ENCODE peak calls at places on chromosomes 7 and 10, in eight cellular contexts. E is IMR-90, B is fibroblast of lung, J is adrenal gland, Y is PC-3, P is stomach, K is endothelial cell of umbilical vein, D is hepatocyte. O is an unnamed sample.
A peak's percentile ranks its signal among the peaks of the same experiment; 100 is the strongest.

GRCh38 chr10:5094265-5095205 is at the start of gene AKR1C3:
- DNase-seq in P (no peak), Y (peak; percentile 53), D (peak; percentile 54), K (peak; percentile 83), J (no peak), E (peak; percentile 65), B (peak; percentile 84), O (no peak)

GRCh38 chr10:108561649-108562048 is 1361.7 kb downstream of the XPNPEP1 start:
- DNase-seq in B (peak; percentile 35), D (no peak), Y (peak; percentile 95), J (no peak), E (no peak), P (no peak), K (no peak), O (no peak)

GRCh38 chr10:96700477-96701099 is 19.7 kb downstream of the PIK3AP1 start:
- DNase-seq in Y (no peak), K (no peak), P (no peak), D (no peak), J (no peak), E (no peak), B (no peak), O (no peak)

GRCh38 chr7:99881370-99881769 is 4.5 kb upstream of the OR2AE1 start:
- DNase-seq in K (no peak), Y (no peak), J (no peak), D (no peak), E (no peak), B (no peak), P (no peak), O (no peak)

GRCh38 chr7:157495594-157495993 is 158.8 kb downstream of the DNAJB6 start:
- DNase-seq in K (no peak), P (peak; percentile 20), D (no peak), E (no peak), Y (no peak), B (no peak), J (no peak), O (no peak)

GRCh38 chr7:70785427-70785826 is 346.5 kb upstream of the GALNT17 start:
- DNase-seq in E (no peak), P (no peak), K (no peak), J (no peak), D (no peak), Y (no peak), B (no peak), O (no peak)

GRCh38 chr10:46240684-46241565 is 45.9 kb upstream of the ANTXRL start:
- DNase-seq in K (no peak), D (no peak), B (no peak), E (no peak), P (peak; percentile 17), Y (no peak), J (no peak), O (no peak)

GRCh38 chr10:107740962-107741690 is 576.6 kb upstream of the SORCS1 start:
- DNase-seq in E (peak; percentile 13), P (no peak), J (no peak), K (no peak), D (no peak), Y (peak; percentile 10), B (no peak), O (no peak)

GRCh38 chr7:102431617-102432298 is 1.6 kb upstream of the ORAI2 start:
- DNase-seq in D (peak; percentile 41), B (no peak), P (no peak), Y (peak; percentile 62), E (no peak), J (peak; percentile 54), K (no peak), O (no peak)

GRCh38 chr7:141014091-141014490 is 661 bp downstream of the MRPS33 start:
- DNase-seq in K (no peak), E (peak; percentile 5), P (no peak), J (no peak), B (peak; percentile 14), D (no peak), Y (no peak), O (no peak)

GRCh38 chr10:60430017-60430416 is 40.3 kb upstream of the ANK3 start:
- DNase-seq in K (peak; percentile 73), Y (peak; percentile 95), J (no peak), B (peak; percentile 78), P (no peak), E (peak; percentile 82), D (no peak), O (no peak)

GRCh38 chr10:131891196-131891928 is 9.4 kb upstream of the PPP2R2D start:
- DNase-seq in P (no peak), E (peak; percentile 8), D (peak; percentile 67), J (peak; percentile 77), Y (no peak), K (no peak), B (no peak), O (peak; percentile 73)

GRCh38 chr10:32245760-32246159 is 101.2 kb downstream of the EPC1 start:
- DNase-seq in E (no peak), J (no peak), Y (no peak), P (no peak), D (no peak), K (no peak), B (no peak), O (no peak)

GRCh38 chr7:105655901-105656380 is 74.6 kb upstream of the EFCAB10 start:
- DNase-seq in D (no peak), B (no peak), E (no peak), K (no peak), J (no peak), Y (no peak), P (no peak), O (no peak)

DNA sequence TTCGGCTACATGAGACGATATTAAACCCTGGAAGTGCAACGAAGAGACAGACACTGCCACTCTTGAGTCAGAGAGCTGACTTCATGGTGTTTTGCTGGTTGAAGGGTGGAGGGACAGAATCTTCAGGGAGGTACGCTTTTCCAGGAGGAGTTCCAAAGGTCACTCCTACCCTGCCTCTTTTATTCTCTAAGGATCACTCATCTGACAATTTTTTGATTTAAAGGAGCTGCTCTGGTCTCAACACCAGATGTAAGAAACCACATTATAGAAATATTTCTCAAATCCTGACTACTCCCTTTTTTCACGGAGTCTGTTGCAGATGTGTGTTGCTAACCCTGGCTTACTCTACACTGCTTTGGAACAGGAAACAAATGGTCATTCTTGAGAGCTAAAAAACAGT is 123.7 kb downstream of the SEMA3C start:
- DNase-seq in B (peak; percentile 73), Y (no peak), D (no peak), K (no peak), P (no peak), J (no peak), E (no peak), O (no peak)
- H3K4me1 ChIP-seq in B (no peaks in the 10 kb centered on the region), Y (no peaks in the 10 kb centered on the region), D (no peaks in the 10 kb centered on the region), K (no peaks in the 10 kb centered on the region), P (peaks cover 6% of the 10 kb centered on the region), J (no peaks in the 10 kb centered on the region), E (no peaks in the 10 kb centered on the region), O (no peaks in the 10 kb centered on the region)

DNA sequence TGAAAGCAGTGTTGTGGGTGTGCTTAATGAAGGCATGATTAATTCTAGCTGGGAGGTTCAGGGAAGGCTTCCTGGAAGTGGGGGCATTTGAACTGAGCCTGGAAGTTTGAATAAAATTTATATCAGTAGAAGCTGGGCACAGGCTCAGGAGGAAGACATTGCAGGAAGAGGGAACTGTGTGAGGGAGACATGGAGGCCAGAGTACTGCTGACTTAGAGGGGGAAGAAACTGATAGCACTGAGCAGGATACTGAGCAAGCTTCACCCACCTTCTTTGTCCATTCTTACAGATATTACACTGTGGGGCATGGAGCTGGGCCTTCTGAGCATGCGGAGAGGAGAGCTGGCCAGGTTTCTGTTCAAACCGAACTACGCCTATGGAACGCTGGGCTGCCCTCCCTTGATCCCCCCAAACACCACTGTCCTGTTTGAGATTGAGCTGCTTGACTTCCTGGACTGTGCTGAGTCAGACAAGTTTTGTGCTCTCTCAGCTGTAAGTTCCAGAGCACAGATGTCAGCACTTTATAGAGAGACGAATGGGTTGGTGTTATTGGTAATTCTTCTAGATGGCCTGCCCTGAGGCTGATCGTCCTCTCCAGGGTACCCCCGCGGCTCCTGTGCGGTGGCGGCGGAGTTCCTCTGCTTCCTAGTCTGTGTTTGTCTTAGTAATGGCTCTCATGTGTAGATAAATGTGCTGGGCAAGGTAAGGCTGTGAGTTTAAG is 2.1 kb downstream of the FKBP6 start:
- DNase-seq in P (no peak), D (peak; percentile 35), B (peak; percentile 31), Y (no peak), J (no peak), K (peak; percentile 20), E (peak; percentile 36), O (no peak)
- H3K27ac ChIP-seq in P (no peak overlapping the region), D (peak overlapping the region; percentile 39), B (no peak overlapping the region), Y (no peak overlapping the region), J (no peak overlapping the region), K (no peak overlapping the region), E (peak overlapping the region; percentile 1), O (no peak overlapping the region)

DNA sequence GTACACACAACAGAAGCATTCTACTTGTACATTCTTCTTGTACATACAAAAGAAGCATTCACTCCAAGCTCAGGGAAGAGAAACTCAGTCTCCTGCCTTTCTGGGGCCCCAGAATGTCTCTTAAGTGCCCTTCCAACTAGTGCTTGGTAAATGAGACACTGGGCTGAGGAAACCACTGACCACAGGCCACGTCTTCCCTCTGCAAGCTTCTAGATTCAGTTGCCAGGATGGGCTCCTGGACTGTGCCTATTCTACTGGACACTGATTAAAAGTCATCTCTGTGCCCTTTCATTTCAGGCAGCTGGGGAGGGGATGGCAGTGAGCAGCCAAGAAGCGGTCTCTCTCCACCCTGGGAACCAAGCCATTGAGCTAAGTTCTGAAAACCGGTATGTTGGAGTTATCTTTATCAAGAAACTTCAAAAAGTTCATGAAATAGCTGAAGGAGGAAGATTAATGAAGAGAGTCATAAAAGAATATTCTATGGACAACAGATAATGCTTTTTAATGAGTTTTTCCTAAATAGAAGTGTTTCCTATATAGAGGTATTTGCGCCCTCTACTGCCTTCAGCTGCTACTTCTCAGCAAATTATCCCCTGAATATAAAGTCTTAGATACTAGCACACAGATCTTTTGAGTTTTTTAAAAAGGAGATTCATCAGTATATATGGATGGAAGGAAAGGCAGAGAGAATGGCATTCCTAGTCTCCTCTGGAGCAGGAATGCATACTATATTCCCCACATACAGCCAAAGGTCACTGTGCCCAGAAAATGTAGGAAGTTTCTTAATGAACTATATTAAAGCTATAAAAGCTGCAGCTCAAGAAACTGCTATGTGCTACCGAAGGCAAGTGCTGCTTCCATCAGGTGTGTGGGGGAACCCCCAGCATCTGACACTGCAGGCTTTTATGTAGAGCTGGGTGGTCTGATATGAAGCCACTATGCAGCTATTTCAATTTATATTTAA is 8.4 kb upstream of the IFIT1B start:
- DNase-seq in K (peak; percentile 61), Y (peak; percentile 59), D (peak; percentile 50), B (peak; percentile 75), P (no peak), E (peak; percentile 60), J (peak; percentile 45), O (no peak)
- TF ChIP-seq CTCF in K (peak; percentile 52), Y (peak; percentile 80), D (peak; percentile 74), B (peak; percentile 58), P (peak; percentile 25), E (peak; percentile 76), J (peak; percentile 54), O (no peak)

DNA sequence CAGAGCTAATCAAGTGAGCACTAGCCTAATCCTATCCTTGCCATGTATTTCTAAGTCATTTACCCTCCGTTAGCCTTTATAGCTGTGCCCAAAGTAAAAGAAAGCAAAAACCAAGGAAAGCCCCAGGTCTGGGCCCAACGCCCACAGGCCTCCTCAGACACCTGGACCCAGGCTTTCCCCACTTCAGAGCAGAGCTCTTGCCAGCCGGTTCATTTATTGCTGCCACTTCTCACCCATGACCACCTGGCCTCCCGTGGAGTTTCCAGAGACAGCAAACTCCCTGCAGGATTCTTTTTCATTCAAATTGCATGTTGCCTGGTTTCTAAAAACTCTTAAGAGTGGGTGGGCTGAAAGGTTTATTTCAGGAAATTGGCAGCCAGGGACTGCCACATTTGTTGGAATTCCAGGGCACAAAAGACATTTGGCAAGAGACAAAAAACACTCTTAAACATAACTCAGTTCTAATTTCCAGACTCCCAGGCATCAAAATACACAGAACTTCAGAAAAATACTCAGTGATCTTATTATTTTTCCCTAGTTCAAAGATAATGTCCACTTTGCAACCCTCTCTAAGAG is 4.7 kb downstream of the VOPP1 start:
- DNase-seq in P (no peak), Y (no peak), D (no peak), K (no peak), B (no peak), J (no peak), E (no peak), O (no peak)
- H3K4me1 ChIP-seq in P (peaks cover 20% of the 10 kb centered on the region), Y (peaks cover 41% of the 10 kb centered on the region), D (peaks cover 4% of the 10 kb centered on the region), K (peaks cover 44% of the 10 kb centered on the region), B (peaks cover 6% of the 10 kb centered on the region), J (no peaks in the 10 kb centered on the region), E (peaks cover 11% of the 10 kb centered on the region), O (no peaks in the 10 kb centered on the region)

O was measured in pancreas.